ENCODE peak calls at places on chromosomes 6 and 20, in six cellular contexts. A is activated T-cell treated with anti-CD3 and anti-CD28 coated beads for 24 hours, M is T-helper 17 cell, L is cardiac septum, P is nephron progenitor cell, F is DMS153. T is an unnamed sample.

GRCh38 chr6:37354526-37355384 is 972 bp downstream of the RNF8 start:
- DNase-seq in A (no peak), M (no peak), L (no peak), P (peak; percentile 57), F (no peak), T (peak; percentile 51)

GRCh38 chr6:17472653-17473183 is 79.3 kb downstream of the CAP2 start:
- DNase-seq in A (no peak), M (no peak), L (no peak), P (no peak), F (peak; percentile 33), T (peak; percentile 83)

GRCh38 chr6:99026135-99026534 is 78.4 kb upstream of the FBXL4 start:
- DNase-seq in A (no peak), M (no peak), L (no peak), P (no peak), F (no peak), T (no peak)

GRCh38 chr6:133648576-133648975 is 240.3 kb upstream of the TCF21 start:
- DNase-seq in A (no peak), M (no peak), L (no peak), P (no peak), F (no peak), T (no peak)

GRCh38 chr6:26553739-26554668 is 15.8 kb downstream of the HMGN4 start:
- DNase-seq in A (peak; percentile 84), M (peak; percentile 58), L (no peak), P (peak; percentile 86), F (peak; percentile 76), T (peak; percentile 87)

GRCh38 chr20:4730782-4731181 is 9.1 kb downstream of the PRND start:
- DNase-seq in A (no peak), M (no peak), L (no peak), P (peak; percentile 21), F (peak; percentile 28), T (peak; percentile 70)

GRCh38 chr6:154705471-154706113 is 27.6 kb upstream of the SCAF8 start:
- DNase-seq in A (no peak), M (no peak), L (no peak), P (no peak), F (no peak), T (peak; percentile 9)

GRCh38 chr6:153129873-153130514 is 1.1 kb downstream of the RGS17 start:
- DNase-seq in A (no peak), M (no peak), L (no peak), P (peak; percentile 52), F (no peak), T (peak; percentile 60)

GRCh38 chr20:19114410-19114809 is 98.0 kb upstream of the SLC24A3 start:
- DNase-seq in A (no peak), M (no peak), L (no peak), P (no peak), F (no peak), T (no peak)

GRCh38 chr20:38673731-38674177 is 50.5 kb upstream of the SLC32A1 start:
- DNase-seq in A (no peak), M (no peak), L (no peak), P (peak; percentile 27), F (no peak), T (peak; percentile 61)

GRCh38 chr6:12640438-12640837 is 76.1 kb upstream of the PHACTR1 start:
- DNase-seq in A (no peak), M (no peak), L (no peak), P (no peak), F (no peak), T (no peak)

GRCh38 chr6:148814082-148814790 is 67.4 kb downstream of the UST start:
- DNase-seq in A (no peak), M (no peak), L (no peak), P (no peak), F (no peak), T (peak; percentile 25)

GRCh38 chr6:36024154-36024760 is at the start of gene SLC26A8:
- DNase-seq in A (no peak), M (no peak), L (no peak), P (peak; percentile 43), F (no peak), T (peak; percentile 61)

GRCh38 chr6:129317931-129318820 is 391.8 kb downstream of the ARHGAP18 start:
- DNase-seq in A (no peak), M (no peak), L (no peak), P (no peak), F (no peak), T (peak; percentile 70)

GRCh38 chr20:31698803-31699718 is 23.6 kb downstream of the BCL2L1 start:
- DNase-seq in A (no peak), M (no peak), L (no peak), P (no peak), F (peak; percentile 93), T (peak; percentile 44)

GRCh38 chr6:150667977-150668716 is 68.5 kb downstream of the PLEKHG1 start:
- DNase-seq in A (no peak), M (no peak), L (peak; percentile 86), P (peak; percentile 70), F (peak; percentile 45), T (peak; percentile 98)

GRCh38 chr6:127972815-127973214 is 72.0 kb upstream of the THEMIS start:
- DNase-seq in A (peak; percentile 39), M (no peak), L (no peak), P (no peak), F (no peak), T (no peak)

GRCh38 chr20:49775229-49775693 is 37.4 kb upstream of the SLC9A8 start:
- DNase-seq in A (no peak), M (no peak), L (peak; percentile 76), P (peak; percentile 21), F (peak; percentile 62), T (peak; percentile 90)

GRCh38 chr20:22607695-22608094 is 23.3 kb upstream of the FOXA2 start:
- DNase-seq in A (no peak), M (no peak), L (no peak), P (no peak), F (no peak), T (no peak)

GRCh38 chr6:139164001-139164400 is 29.1 kb downstream of the HECA start:
- DNase-seq in A (no peak), M (peak; percentile 20), L (no peak), P (no peak), F (no peak), T (no peak)

GRCh38 chr6:96301781-96302180 is 219.8 kb upstream of the UFL1 start:
- DNase-seq in A (no peak), M (no peak), L (no peak), P (no peak), F (no peak), T (no peak)

GRCh38 chr20:57698191-57698866 is 11.5 kb downstream of the PMEPA1 start:
- DNase-seq in A (peak; percentile 72), M (no peak), L (no peak), P (no peak), F (no peak), T (no peak)

GRCh38 chr6:29943053-29943966 is 978 bp downstream of the HLA-A start:
- DNase-seq in A (no peak), M (no peak), L (no peak), P (no peak), F (no peak), T (no peak)

GRCh38 chr20:5205348-5206210 is 78.8 kb downstream of the CDS2 start:
- DNase-seq in A (peak; percentile 61), M (peak; percentile 54), L (peak; percentile 87), P (peak; percentile 81), F (peak; percentile 51), T (peak; percentile 86)

GRCh38 chr6:141077355-141078333 is 1055.1 kb upstream of the GJE1 start:
- DNase-seq in A (no peak), M (no peak), L (no peak), P (peak; percentile 26), F (no peak), T (peak; percentile 60)

GRCh38 chr6:144349690-144350132 is 64.6 kb downstream of the UTRN start:
- DNase-seq in A (no peak), M (no peak), L (no peak), P (no peak), F (no peak), T (peak; percentile 52)

GRCh38 chr6:157381631-157382621 is 936 bp downstream of the ZDHHC14 start:
- DNase-seq in A (peak; percentile 37), M (peak; percentile 36), L (peak; percentile 83), P (peak; percentile 56), F (no peak), T (peak; percentile 73)

GRCh38 chr6:109454483-109455160 is 950 bp downstream of the MICAL1 start:
- DNase-seq in A (peak; percentile 52), M (peak; percentile 56), L (no peak), P (no peak), F (no peak), T (peak; percentile 64)

T was measured in left kidney.